ENCODE peak calls at places on chromosomes 13 and 19, in eight cellular contexts. B is RWPE2; M is cardiac muscle cell; L is heart right ventricle; D is NCI-H510A; V is M059J; R is left colon; W is CD4-positive, alpha-beta T cell. T is an unnamed sample.

GRCh38 chr13:50840327-50840726 is 3.2 kb downstream of the DLEU7 start:
- DNase-seq in B (no peak), M (no peak), L (no peak), D (no peak), V (no peak), R (no peak), W (no peak), T (no peak)

GRCh38 chr19:51367565-51368365 is 1.0 kb downstream of the CLDND2 start:
- DNase-seq in B (peak), M (peak), L (peak), D (no peak), V (peak), R (peak), W (peak), T (peak)

GRCh38 chr13:92355213-92355612 is 871.4 kb upstream of the GPC6 start:
- DNase-seq in B (no peak), M (peak), L (no peak), D (no peak), V (peak), R (no peak), W (no peak), T (no peak)

GRCh38 chr13:26784704-26785639 is 24.4 kb upstream of the GPR12 start:
- DNase-seq in B (no peak), M (no peak), L (no peak), D (no peak), V (no peak), R (no peak), W (peak), T (no peak)

GRCh38 chr19:17855333-17856152 is 4.2 kb upstream of the RPL18A start:
- DNase-seq in B (no peak), M (peak), L (peak), D (no peak), V (peak), R (peak), W (peak), T (peak)

GRCh38 chr13:112097770-112098169 is 30.8 kb downstream of the SOX1 start:
- DNase-seq in B (no peak), M (no peak), L (no peak), D (no peak), V (peak), R (no peak), W (no peak), T (no peak)

GRCh38 chr19:58170860-58171259 is 12.0 kb upstream of the ZNF274 start:
- DNase-seq in B (no peak), M (peak), L (no peak), D (no peak), V (peak), R (no peak), W (no peak), T (no peak)

GRCh38 chr19:46080561-46080960 is 39.8 kb upstream of the IGFL4 start:
- DNase-seq in B (no peak), M (peak), L (no peak), D (no peak), V (peak), R (no peak), W (no peak), T (no peak)

GRCh38 chr19:45311640-45312039 is 11.0 kb downstream of the CKM start:
- DNase-seq in B (no peak), M (no peak), L (peak), D (no peak), V (no peak), R (no peak), W (no peak), T (no peak)

GRCh38 chr19:58575183-58576041 is 2.3 kb upstream of the MZF1 start:
- DNase-seq in B (peak), M (peak), L (peak), D (no peak), V (peak), R (peak), W (peak), T (no peak)

GRCh38 chr19:887072-887471 is 5.9 kb downstream of the MED16 start:
- DNase-seq in B (no peak), M (peak), L (no peak), D (no peak), V (peak), R (no peak), W (no peak), T (no peak)

GRCh38 chr19:11460207-11460606 is 20.6 kb downstream of the ELAVL3 start:
- DNase-seq in B (no peak), M (no peak), L (no peak), D (no peak), V (no peak), R (no peak), W (no peak), T (no peak)

GRCh38 chr19:2552859-2553258 is 76.9 kb downstream of the GADD45B start:
- DNase-seq in B (no peak), M (no peak), L (no peak), D (no peak), V (peak), R (no peak), W (no peak), T (no peak)

GRCh38 chr13:113567681-113568080 is 16.9 kb upstream of the TFDP1 start:
- DNase-seq in B (no peak), M (no peak), L (no peak), D (no peak), V (no peak), R (no peak), W (no peak), T (no peak)

GRCh38 chr13:105346141-105346766 is 1189.2 kb downstream of the EFNB2 start:
- DNase-seq in B (no peak), M (peak), L (no peak), D (no peak), V (peak), R (no peak), W (no peak), T (no peak)

GRCh38 chr19:49173198-49173597 is 15.6 kb downstream of the TRPM4 start:
- DNase-seq in B (no peak), M (no peak), L (no peak), D (no peak), V (no peak), R (no peak), W (no peak), T (no peak)

GRCh38 chr13:32642316-32642715 is 56.1 kb downstream of the PDS5B start:
- DNase-seq in B (no peak), M (no peak), L (no peak), D (no peak), V (no peak), R (no peak), W (no peak), T (no peak)